ENCODE peak calls at places on chromosome 13, in six cellular contexts. Y, D, K, T, A and V are unnamed samples.

GRCh38 chr13:71522976-71523517 is 344.0 kb downstream of the DACH1 start:
- DNase-seq in Y (no peak), D (no peak), K (no peak), T (no peak), A (no peak), V (no peak)

GRCh38 chr13:110812111-110812868 is 98.8 kb downstream of the ING1 start:
- DNase-seq in Y (no peak), D (peak), K (no peak), T (no peak), A (no peak), V (no peak)

GRCh38 chr13:34300559-34300958 is 482.6 kb downstream of the RFC3 start:
- DNase-seq in Y (no peak), D (no peak), K (no peak), T (no peak), A (no peak), V (no peak)

GRCh38 chr13:72383646-72384045 is 343.8 kb downstream of the MZT1 start:
- DNase-seq in Y (no peak), D (no peak), K (no peak), T (no peak), A (no peak), V (no peak)

GRCh38 chr13:93942016-93942415 is 537.5 kb downstream of the DCT start:
- DNase-seq in Y (no peak), D (no peak), K (no peak), T (no peak), A (no peak), V (no peak)

GRCh38 chr13:100707818-100708740 is 33.5 kb upstream of the TMTC4 start:
- DNase-seq in Y (no peak), D (no peak), K (no peak), T (no peak), A (no peak), V (no peak)

GRCh38 chr13:28533049-28533436 is 38.1 kb upstream of the FLT1 start:
- DNase-seq in Y (no peak), D (no peak), K (no peak), T (no peak), A (no peak), V (no peak)

GRCh38 chr13:21967871-21968270 is 297.0 kb downstream of the FGF9 start:
- DNase-seq in Y (no peak), D (no peak), K (no peak), T (no peak), A (no peak), V (no peak)

GRCh38 chr13:106915146-106915545 is 347.2 kb upstream of the ARGLU1 start:
- DNase-seq in Y (no peak), D (no peak), K (no peak), T (no peak), A (no peak), V (no peak)

GRCh38 chr13:111046590-111047141 is 68.4 kb upstream of the ARHGEF7 start:
- DNase-seq in Y (no peak), D (peak), K (no peak), T (no peak), A (no peak), V (no peak)

GRCh38 chr13:92804926-92805325 is 421.7 kb upstream of the GPC6 start:
- DNase-seq in Y (no peak), D (no peak), K (no peak), T (no peak), A (no peak), V (no peak)

GRCh38 chr13:35770756-35771291 is 294.3 kb upstream of the MAB21L1 start:
- DNase-seq in Y (no peak), D (no peak), K (no peak), T (no peak), A (no peak), V (no peak)

GRCh38 chr13:60448907-60449510 is 52.0 kb downstream of the TDRD3 start:
- DNase-seq in Y (no peak), D (no peak), K (no peak), T (peak), A (no peak), V (no peak)

GRCh38 chr13:44273991-44274810 is 99.4 kb upstream of the SERP2 start:
- DNase-seq in Y (no peak), D (peak), K (no peak), T (no peak), A (no peak), V (no peak)

GRCh38 chr13:20772401-20773131 is 1.2 kb downstream of the EEF1AKMT1 start:
- DNase-seq in Y (no peak), D (no peak), K (no peak), T (no peak), A (no peak), V (no peak)

GRCh38 chr13:36086117-36086516 is 45.1 kb downstream of the DCLK1 start:
- DNase-seq in Y (no peak), D (no peak), K (no peak), T (no peak), A (no peak), V (no peak)

GRCh38 chr13:23615677-23616076 is 45.5 kb downstream of the TNFRSF19 start:
- DNase-seq in Y (no peak), D (no peak), K (no peak), T (no peak), A (no peak), V (no peak)

GRCh38 chr13:30119476-30119875 is 187.9 kb downstream of the KATNAL1 start:
- DNase-seq in Y (peak), D (no peak), K (no peak), T (no peak), A (no peak), V (no peak)

GRCh38 chr13:105611424-105611823 is 924.0 kb downstream of the EFNB2 start:
- DNase-seq in Y (no peak), D (no peak), K (no peak), T (no peak), A (no peak), V (no peak)

GRCh38 chr13:81562598-81562997 is 1221.7 kb upstream of the SPRY2 start:
- DNase-seq in Y (no peak), D (no peak), K (no peak), T (no peak), A (no peak), V (no peak)

GRCh38 chr13:104831823-104832222 is 1703.6 kb downstream of the EFNB2 start:
- DNase-seq in Y (no peak), D (no peak), K (no peak), T (no peak), A (no peak), V (no peak)

GRCh38 chr13:38166121-38166520 is 183.5 kb upstream of the UFM1 start:
- DNase-seq in Y (no peak), D (no peak), K (no peak), T (no peak), A (no peak), V (no peak)

GRCh38 chr13:50912851-50913250 is 3.3 kb downstream of the RNASEH2B start:
- DNase-seq in Y (no peak), D (no peak), K (no peak), T (no peak), A (no peak), V (no peak)

GRCh38 chr13:102033719-102034446 is 368.0 kb downstream of the FGF14 start:
- DNase-seq in Y (no peak), D (no peak), K (no peak), T (no peak), A (no peak), V (no peak)

GRCh38 chr13:71477735-71478134 is 389.3 kb downstream of the DACH1 start:
- DNase-seq in Y (no peak), D (no peak), K (no peak), T (no peak), A (no peak), V (no peak)

GRCh38 chr13:102152790-102153189 is 249.1 kb downstream of the FGF14 start:
- DNase-seq in Y (no peak), D (no peak), K (no peak), T (no peak), A (no peak), V (no peak)

GRCh38 chr13:61728468-61728867 is 312.8 kb upstream of the PCDH20 start:
- DNase-seq in Y (no peak), D (no peak), K (no peak), T (no peak), A (no peak), V (no peak)

GRCh38 chr13:48873598-48873997 is 102.1 kb upstream of the FNDC3A start:
- DNase-seq in Y (no peak), D (no peak), K (no peak), T (no peak), A (no peak), V (no peak)

GRCh38 chr13:59447846-59448620 is 715.7 kb downstream of the DIAPH3 start:
- DNase-seq in Y (no peak), D (no peak), K (no peak), T (no peak), A (no peak), V (no peak)

GRCh38 chr13:36891752-36892151 is 28.3 kb downstream of the SMAD9 start:
- DNase-seq in Y (no peak), D (no peak), K (no peak), T (no peak), A (no peak), V (no peak)

GRCh38 chr13:80340643-80341097 is 256 bp downstream of the SPRY2 start:
- DNase-seq in Y (no peak), D (no peak), K (no peak), T (peak), A (no peak), V (no peak)

GRCh38 chr13:38767506-38768265 is 80.8 kb downstream of the FREM2 start:
- DNase-seq in Y (no peak), D (no peak), K (no peak), T (no peak), A (peak), V (no peak)

GRCh38 chr13:112982281-112983041 is 13.4 kb downstream of the MCF2L start:
- DNase-seq in Y (no peak), D (no peak), K (no peak), T (no peak), A (no peak), V (no peak)
- TF ChIP-seq POLR2A in Y (no peak), D (no peak), K (no peak), T (no peak), A (no peak), V (no peak)

GRCh38 chr13:75222031-75222430 is 259.9 kb downstream of the TBC1D4 start:
- DNase-seq in Y (no peak), D (no peak), K (no peak), T (peak), A (no peak), V (no peak)

GRCh38 chr13:75225288-75225687 is 256.7 kb downstream of the TBC1D4 start:
- DNase-seq in Y (no peak), D (no peak), K (no peak), T (no peak), A (no peak), V (no peak)

GRCh38 chr13:75223981-75224742 is 257.8 kb downstream of the TBC1D4 start:
- DNase-seq in Y (no peak), D (no peak), K (no peak), T (no peak), A (no peak), V (no peak)

GRCh38 chr13:75226755-75227435 is 255.1 kb downstream of the TBC1D4 start:
- DNase-seq in Y (no peak), D (no peak), K (no peak), T (no peak), A (peak), V (no peak)

DNA sequence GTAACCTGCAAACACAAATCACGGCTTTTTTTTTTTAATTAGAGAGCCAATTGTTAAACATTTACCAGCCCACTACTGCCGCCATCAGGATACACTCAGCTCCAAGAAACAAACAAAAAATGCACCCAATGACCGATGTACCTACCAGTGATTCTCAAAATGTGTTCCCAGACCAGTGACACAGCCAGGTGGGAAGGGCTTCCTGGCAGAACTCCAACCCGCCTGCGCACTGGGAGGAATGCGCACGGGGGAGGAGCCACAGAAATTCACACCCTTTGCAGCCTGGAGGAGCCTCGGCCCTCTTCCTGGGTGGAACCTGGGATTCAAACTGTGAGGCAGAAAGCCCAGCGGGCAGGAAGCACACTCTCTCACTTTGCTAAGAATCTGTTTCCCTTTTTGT is 255.9 kb downstream of the TBC1D4 start:
- DNase-seq in Y (no peak), D (no peak), K (no peak), T (no peak), A (peak), V (no peak)
- TF ChIP-seq POLR2A in Y (no peak), D (no peak), K (no peak), T (no peak), A (no peak), V (no peak)

DNA sequence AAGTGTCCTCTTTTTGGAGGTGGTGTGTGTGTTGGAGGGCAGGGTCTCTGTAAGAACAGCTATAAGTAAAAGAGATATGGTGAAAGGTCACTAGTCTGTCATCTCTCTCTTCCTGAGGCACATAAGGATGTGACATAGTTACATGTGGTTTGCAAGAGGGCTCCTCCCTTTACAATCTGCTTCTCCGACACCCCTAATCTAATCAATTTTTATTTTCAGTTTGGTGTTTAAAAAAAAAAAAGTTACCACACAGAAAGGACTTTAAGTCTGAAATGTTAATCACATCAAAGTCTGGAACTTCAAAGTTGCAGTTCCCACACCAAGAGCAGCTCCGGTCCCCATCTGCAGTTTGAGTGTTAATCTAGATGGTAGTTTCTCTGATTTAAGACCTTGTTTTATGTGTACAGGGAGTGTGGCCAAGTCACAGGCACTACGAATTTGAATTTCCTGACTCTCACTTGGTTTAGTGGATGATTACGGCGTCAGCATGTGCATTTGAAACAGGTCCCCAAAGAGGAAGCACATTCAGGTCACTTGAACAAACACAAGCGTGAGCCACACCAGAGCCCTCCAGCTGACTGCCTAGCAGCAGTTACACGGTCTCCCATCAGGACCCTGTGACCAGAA is 53.1 kb downstream of the FOXO1 start:
- DNase-seq in Y (peak), D (no peak), K (no peak), T (no peak), A (peak), V (peak)
- TF ChIP-seq POLR2A in Y (no peak), D (no peak), K (no peak), T (no peak), A (no peak), V (no peak)

GRCh38 chr13:77338961-77339401 is 12.1 kb upstream of the MYCBP2 start:
- DNase-seq in Y (no peak), D (no peak), K (no peak), T (no peak), A (no peak), V (no peak)
- TF ChIP-seq POLR2A in Y (no peak), D (no peak), K (no peak), T (no peak), A (no peak), V (no peak)

GRCh38 chr13:108212901-108213300 is 2.4 kb downstream of the LIG4 start:
- DNase-seq in Y (no peak), D (no peak), K (no peak), T (no peak), A (no peak), V (no peak)

GRCh38 chr13:108214511-108215383 is 589 bp downstream of the LIG4 start:
- DNase-seq in Y (peak), D (no peak), K (peak), T (no peak), A (peak), V (no peak)

GRCh38 chr13:108218044-108218974 is at the start of gene ABHD13:
- DNase-seq in Y (peak), D (peak), K (peak), T (peak), A (peak), V (peak)

GRCh38 chr13:108213946-108214345 is 1.4 kb downstream of the LIG4 start:
- DNase-seq in Y (no peak), D (no peak), K (no peak), T (no peak), A (no peak), V (no peak)

DNA sequence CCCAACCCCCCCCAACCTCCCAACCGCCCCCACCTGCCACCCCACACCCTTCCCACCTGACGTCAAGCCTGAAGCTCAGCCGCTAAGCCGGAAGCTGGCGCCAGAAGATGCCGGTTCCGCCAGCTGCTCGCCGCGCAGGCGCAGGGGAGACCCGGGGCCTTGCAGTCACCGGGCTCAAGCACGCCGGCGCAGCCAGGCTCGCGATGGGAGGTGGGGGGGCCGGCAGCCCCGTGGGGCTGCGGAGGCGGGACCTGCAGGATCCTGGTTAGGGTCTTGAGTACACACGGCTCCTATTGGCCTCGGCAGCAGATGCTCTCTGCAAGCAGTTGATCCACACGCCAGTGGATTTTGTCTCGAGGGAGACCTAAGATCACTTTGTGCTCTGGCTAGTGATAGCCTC is at the start of gene LIG4:
- DNase-seq in Y (peak), D (peak), K (peak), T (peak), A (peak), V (peak)
- TF ChIP-seq POLR2A in Y (no peak), D (no peak), K (peak), T (no peak), A (no peak), V (no peak)

DNA sequence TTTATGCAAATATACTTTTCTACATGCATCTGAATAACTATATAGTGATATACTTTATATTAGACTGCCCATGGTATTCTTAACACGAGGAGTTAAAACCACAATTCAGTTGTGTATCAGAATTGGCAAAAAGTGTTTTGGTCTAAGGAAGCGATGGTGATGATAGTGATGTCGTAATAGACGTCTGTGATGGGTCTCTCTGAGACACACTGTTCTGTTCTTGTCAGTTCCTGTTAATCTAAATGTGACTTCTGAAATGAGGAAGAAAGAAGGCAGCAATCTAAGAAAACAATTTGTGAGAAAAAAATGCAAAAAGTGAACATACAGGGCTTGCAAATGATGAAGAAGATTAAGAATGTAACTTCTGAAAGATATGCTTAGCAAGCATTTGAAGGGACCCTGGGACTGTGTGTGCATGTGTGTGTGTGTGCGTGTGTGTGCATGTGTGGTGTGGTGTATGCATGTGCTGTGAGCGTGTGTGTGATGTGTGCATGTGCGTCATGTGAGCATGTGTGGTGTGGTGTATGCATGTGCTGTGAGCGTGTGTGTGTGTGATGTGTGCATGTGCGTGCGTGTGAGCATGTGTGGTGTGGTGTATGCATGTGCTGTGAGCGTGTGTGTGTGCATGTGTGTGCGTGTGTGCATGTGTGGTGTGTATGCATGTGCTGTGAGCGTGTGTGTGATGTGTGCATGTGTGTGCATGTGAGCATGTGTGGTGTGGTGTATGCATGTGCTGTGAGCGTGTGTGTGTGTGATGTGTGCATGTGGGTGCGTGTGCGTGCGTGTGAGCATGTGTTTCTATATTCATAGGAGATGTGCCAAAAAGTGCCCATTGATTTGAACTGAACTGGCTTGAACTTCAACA is 131.8 kb downstream of the IRS2 start:
- DNase-seq in Y (no peak), D (no peak), K (no peak), T (peak), A (no peak), V (no peak)
- TF ChIP-seq POLR2A in Y (no peak), D (no peak), K (no peak), T (no peak), A (no peak), V (no peak)

GRCh38 chr13:74133657-74134201 is 475 bp downstream of the KLF12 start:
- DNase-seq in Y (peak), D (peak), K (peak), T (peak), A (peak), V (peak)

GRCh38 chr13:74134777-74135305 is 637 bp upstream of the KLF12 start:
- DNase-seq in Y (peak), D (peak), K (peak), T (no peak), A (peak), V (peak)

GRCh38 chr13:74136089-74136658 is 2.0 kb upstream of the KLF12 start:
- DNase-seq in Y (peak), D (no peak), K (peak), T (peak), A (peak), V (peak)

GRCh38 chr13:74134226-74134776 is at the start of gene KLF12:
- DNase-seq in Y (peak), D (peak), K (peak), T (peak), A (peak), V (peak)

GRCh38 chr13:74135306-74136088 is 1.3 kb upstream of the KLF12 start:
- DNase-seq in Y (peak), D (peak), K (peak), T (peak), A (peak), V (peak)
- TF ChIP-seq POLR2A in Y (peak), D (no peak), K (peak), T (peak), A (no peak), V (no peak)

GRCh38 chr13:78658630-78659449 is at the start of gene OBI1:
- DNase-seq in Y (peak), D (peak), K (peak), T (peak), A (peak), V (peak)
- TF ChIP-seq POLR2A in Y (peak), D (no peak), K (peak), T (peak), A (no peak), V (no peak)